ENCODE peak calls at places on chromosomes 7 and 10, in nine cellular contexts. G, P, N, Q, S, C, D, E and H are unnamed samples. For H3K36me3, the result is how much of the 10 kb centered on the place peaks cover.

GRCh38 chr10:61669849-61670248 is 7.1 kb downstream of the CABCOCO1 start:
- DNase-seq in E (no peak), D (no peak), P (no peak), G (no peak), S (no peak), N (no peak), Q (no peak), C (no peak), H (no peak)

GRCh38 chr10:77482072-77482471 is 155.5 kb downstream of the KCNMA1 start:
- DNase-seq in D (no peak), C (no peak), E (no peak), N (no peak), P (no peak), S (no peak), G (no peak), Q (no peak), H (no peak)

GRCh38 chr10:6161913-6162312 is 40.8 kb upstream of the PFKFB3 start:
- DNase-seq in C (no peak), P (no peak), D (no peak), G (no peak), Q (no peak), N (no peak), S (no peak), E (no peak), H (no peak)

GRCh38 chr10:44706745-44707144 is 204.4 kb upstream of the TMEM72 start:
- DNase-seq in P (no peak), E (no peak), N (no peak), S (no peak), D (no peak), C (no peak), Q (no peak), G (no peak), H (peak)

GRCh38 chr7:127912901-127913300 is 118.3 kb downstream of the LRRC4 start:
- DNase-seq in D (no peak), G (no peak), Q (no peak), S (no peak), P (no peak), C (no peak), E (no peak), N (no peak), H (no peak)

GRCh38 chr7:48147078-48147591 is 24.1 kb upstream of the ABCA13 start:
- DNase-seq in P (no peak), N (peak), G (no peak), D (no peak), Q (no peak), E (no peak), S (no peak), C (no peak), H (no peak)

GRCh38 chr10:100194711-100195110 is 8.9 kb upstream of the ERLIN1 start:
- DNase-seq in E (no peak), S (no peak), D (no peak), Q (no peak), P (no peak), C (no peak), G (no peak), N (no peak), H (no peak)

GRCh38 chr7:117281562-117281961 is 41.3 kb downstream of the WNT2 start:
- DNase-seq in N (no peak), E (no peak), S (no peak), P (no peak), Q (no peak), D (peak), C (no peak), G (no peak), H (no peak)

GRCh38 chr7:158314394-158314793 is 273.2 kb downstream of the PTPRN2 start:
- DNase-seq in P (no peak), G (no peak), Q (no peak), C (no peak), S (no peak), N (no peak), D (no peak), E (peak), H (no peak)

GRCh38 chr10:84537447-84537931 is 209.1 kb downstream of the CCSER2 start:
- DNase-seq in S (peak), C (peak), G (peak), P (peak), Q (peak), D (peak), N (no peak), E (no peak), H (peak)

GRCh38 chr10:10394933-10395658 is 622.6 kb upstream of the CELF2 start:
- DNase-seq in N (no peak), D (no peak), P (no peak), C (no peak), E (no peak), Q (no peak), S (no peak), G (no peak), H (no peak)

GRCh38 chr10:98560585-98560984 is 113.8 kb upstream of the HPS1 start:
- DNase-seq in S (no peak), C (no peak), N (no peak), E (no peak), Q (no peak), P (no peak), D (no peak), G (no peak), H (no peak)

GRCh38 chr7:33671521-33672262 is 233.6 kb upstream of the BMPER start:
- DNase-seq in E (no peak), P (no peak), D (no peak), S (no peak), C (no peak), G (no peak), N (no peak), Q (no peak), H (no peak)

GRCh38 chr7:106418526-106418925 is 133.7 kb upstream of the NAMPT start:
- DNase-seq in G (no peak), C (no peak), S (no peak), P (peak), Q (no peak), E (no peak), D (no peak), N (no peak), H (no peak)

GRCh38 chr7:47454066-47454950 is 127.6 kb downstream of the TNS3 start:
- DNase-seq in Q (no peak), P (no peak), E (no peak), C (no peak), G (no peak), N (no peak), S (no peak), D (peak), H (no peak)

GRCh38 chr7:148624735-148625134 is 34.2 kb downstream of the C7orf33 start:
- DNase-seq in N (no peak), Q (no peak), P (no peak), E (no peak), D (no peak), C (no peak), G (no peak), S (no peak), H (no peak)

GRCh38 chr7:2490306-2490705 is 14.1 kb upstream of the GRIFIN start:
- DNase-seq in G (no peak), D (no peak), C (no peak), Q (no peak), S (no peak), N (no peak), P (no peak), E (no peak), H (no peak)

GRCh38 chr10:76866841-76867586 is 770.6 kb downstream of the KCNMA1 start:
- DNase-seq in Q (no peak), P (no peak), D (no peak), N (no peak), S (no peak), C (no peak), G (no peak), E (no peak), H (no peak)

GRCh38 chr7:152643979-152644559 is 31.9 kb downstream of the XRCC2 start:
- DNase-seq in N (no peak), E (no peak), G (no peak), S (no peak), C (no peak), Q (no peak), D (peak), P (no peak), H (no peak)

GRCh38 chr7:117445206-117445605 is 17.9 kb upstream of the ASZ1 start:
- DNase-seq in E (no peak), S (no peak), P (peak), G (no peak), N (no peak), D (no peak), Q (no peak), C (no peak), H (no peak)

GRCh38 chr7:66330961-66331360 is 125.8 kb downstream of the TPST1 start:
- DNase-seq in P (no peak), G (peak), Q (peak), D (peak), E (peak), C (peak), S (no peak), N (no peak), H (peak)

GRCh38 chr7:157952050-157952667 is 615.4 kb downstream of the DNAJB6 start:
- DNase-seq in P (no peak), S (no peak), D (no peak), Q (no peak), C (no peak), E (no peak), G (no peak), N (no peak), H (no peak)

GRCh38 chr10:22619111-22619510 is 95.3 kb downstream of the PIP4K2A start:
- DNase-seq in C (no peak), D (no peak), P (no peak), E (no peak), S (no peak), N (no peak), G (no peak), Q (no peak), H (no peak)

GRCh38 chr10:24118246-24118645 is 90.7 kb upstream of the KIAA1217 start:
- DNase-seq in G (no peak), C (no peak), Q (no peak), N (no peak), P (no peak), D (peak), S (no peak), E (no peak), H (no peak)

GRCh38 chr7:106111671-106112117 is 418 bp downstream of the SYPL1 start:
- DNase-seq in D (peak), C (peak), N (peak), P (peak), S (peak), Q (peak), G (no peak), E (peak), H (peak)

GRCh38 chr7:119959811-119960210 is 313.2 kb upstream of the KCND2 start:
- DNase-seq in G (no peak), E (no peak), S (no peak), Q (no peak), D (no peak), P (no peak), C (no peak), N (no peak), H (no peak)

GRCh38 chr10:79061441-79062315 is 7.1 kb upstream of the ZMIZ1 start:
- DNase-seq in N (peak), D (no peak), C (peak), Q (peak), G (no peak), P (no peak), S (no peak), E (no peak), H (no peak)

GRCh38 chr7:131602994-131603372 is 46.6 kb upstream of the PODXL start:
- DNase-seq in Q (no peak), P (no peak), N (no peak), C (no peak), E (no peak), D (no peak), S (no peak), G (no peak), H (no peak)

GRCh38 chr10:24722676-24723385 is 856 bp downstream of the ARHGAP21 start:
- DNase-seq in N (peak), D (peak), G (peak), E (no peak), S (peak), P (peak), Q (peak), C (peak), H (peak)

GRCh38 chr10:48363617-48364355 is 57.3 kb downstream of the MAPK8 start:
- DNase-seq in Q (no peak), P (peak), N (no peak), G (peak), D (peak), E (no peak), C (peak), S (peak), H (peak)

GRCh38 chr10:1935912-1936311 is 198.6 kb upstream of the ADARB2 start:
- DNase-seq in Q (no peak), E (no peak), G (no peak), C (no peak), N (no peak), S (no peak), D (no peak), P (no peak), H (no peak)

GRCh38 chr7:31134246-31135188 is 82.4 kb downstream of the ADCYAP1R1 start:
- DNase-seq in G (peak), N (peak), C (peak), S (peak), E (peak), Q (peak), D (peak), P (peak), H (peak)

DNA sequence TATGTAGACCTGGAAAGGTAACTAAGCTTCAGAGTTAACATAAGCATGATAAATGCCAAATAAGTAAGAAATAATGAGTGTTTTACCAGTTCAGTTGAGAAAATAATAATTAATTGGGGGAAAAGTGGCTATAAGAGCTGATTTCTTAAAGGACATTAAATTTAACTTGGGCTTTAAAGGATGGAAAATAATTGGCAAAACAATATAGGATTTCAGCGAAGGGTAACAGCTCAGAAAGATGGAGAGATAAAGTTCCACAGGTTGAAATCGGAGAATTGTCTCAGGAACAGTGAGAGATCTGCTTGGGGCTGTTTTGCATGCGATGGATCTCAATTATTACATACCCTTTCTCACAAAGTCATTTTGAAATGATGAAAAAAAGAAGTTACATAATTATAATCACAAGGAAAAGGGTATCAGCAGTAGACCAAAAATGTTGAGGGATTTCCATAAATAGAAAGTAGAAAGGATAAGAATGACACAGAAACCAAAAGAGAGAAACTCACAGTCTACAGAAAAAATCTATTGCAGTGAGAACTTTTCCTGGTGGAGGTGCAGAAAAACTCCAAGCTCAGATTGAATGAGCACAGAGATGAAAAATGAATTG is 40.1 kb upstream of the ITGB8 start:
- DNase-seq in P (no peak), E (no peak), Q (no peak), S (no peak), D (no peak), N (no peak), C (no peak), G (no peak), H (no peak)
- H3K36me3 ChIP-seq in P (under half), E (under half), Q (under half), S (under half), D (under half), N (under half), C (under half), G (under half), H (under half)

DNA sequence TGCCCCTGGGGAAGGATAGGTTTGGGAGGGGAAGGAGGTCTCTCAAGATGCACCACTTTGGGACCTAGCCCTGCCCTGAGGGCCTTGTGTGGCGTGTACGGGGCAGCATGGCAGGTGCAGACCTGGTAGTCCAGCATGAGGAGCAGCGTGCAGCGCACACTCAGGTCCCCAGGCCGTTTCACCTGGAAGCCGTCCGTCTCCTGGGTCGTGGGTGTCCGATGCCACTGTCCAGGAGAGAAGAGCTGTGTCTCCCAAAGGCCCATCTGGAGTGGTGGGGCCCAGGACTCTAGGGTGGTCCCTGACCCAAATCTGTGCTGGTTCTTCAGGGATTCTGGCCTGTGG is 6.8 kb downstream of the SMARCD3 start:
- DNase-seq in S (no peak), N (no peak), G (no peak), E (no peak), P (no peak), Q (no peak), C (no peak), D (no peak), H (no peak)
- H3K36me3 ChIP-seq in S (under half), N (under half), G (half or more), E (half or more), P (under half), Q (half or more), C (under half), D (half or more), H (under half)

GRCh38 chr7:25862993-25863726 is 288.8 kb upstream of the NFE2L3 start:
- DNase-seq in C (no peak), P (no peak), Q (no peak), S (no peak), E (no peak), D (no peak), N (no peak), G (no peak), H (no peak)

GRCh38 chr7:25864511-25864910 is 287.5 kb upstream of the NFE2L3 start:
- DNase-seq in Q (no peak), C (no peak), G (no peak), P (no peak), S (no peak), D (no peak), E (no peak), N (no peak), H (no peak)

GRCh38 chr7:25864943-25865633 is 286.9 kb upstream of the NFE2L3 start:
- DNase-seq in G (no peak), C (no peak), D (no peak), S (no peak), E (no peak), Q (no peak), N (no peak), P (no peak), H (no peak)

GRCh38 chr7:25863727-25864116 is 288.3 kb upstream of the NFE2L3 start:
- DNase-seq in S (no peak), C (no peak), N (no peak), D (no peak), G (no peak), P (no peak), Q (no peak), E (no peak), H (no peak)

DNA sequence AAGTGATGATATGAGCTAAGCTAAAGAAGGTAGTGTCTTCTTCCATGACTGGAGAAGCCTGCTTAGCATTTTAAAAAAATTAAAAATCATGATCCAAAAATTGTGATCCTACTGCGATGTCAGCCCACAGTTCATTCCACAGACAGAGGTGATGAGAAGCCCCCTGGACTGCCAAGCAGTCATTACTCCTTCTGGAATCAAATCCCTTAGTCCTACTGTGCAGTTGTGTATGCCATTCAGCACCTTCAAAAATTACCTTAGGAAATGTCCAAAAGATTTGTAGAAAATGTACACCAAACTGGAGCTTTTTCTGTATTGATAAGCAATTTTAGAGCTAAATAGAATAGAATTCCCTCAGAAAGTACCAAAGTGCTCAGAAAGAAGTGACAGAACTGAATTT is 283.5 kb upstream of the NFE2L3 start:
- DNase-seq in D (no peak), Q (no peak), P (no peak), C (no peak), S (no peak), G (no peak), N (no peak), E (no peak), H (no peak)
- H3K36me3 ChIP-seq in D (under half), Q (under half), P (under half), C (under half), S (under half), G (under half), N (under half), E (under half), H (under half)

GRCh38 chr10:101968910-101969321 is 87.1 kb downstream of the ARMH3 start:
- DNase-seq in N (no peak), P (no peak), Q (no peak), C (no peak), E (no peak), S (no peak), D (no peak), G (no peak), H (no peak)

GRCh38 chr10:101968286-101968685 is 87.7 kb downstream of the ARMH3 start:
- DNase-seq in Q (no peak), G (no peak), P (no peak), C (no peak), S (no peak), D (no peak), E (no peak), N (no peak), H (no peak)

GRCh38 chr10:101974091-101974799 is 81.7 kb downstream of the ARMH3 start:
- DNase-seq in S (no peak), D (peak), G (no peak), C (no peak), Q (no peak), P (no peak), N (no peak), E (no peak), H (no peak)

GRCh38 chr10:101969496-101969895 is 86.5 kb downstream of the ARMH3 start:
- DNase-seq in S (no peak), Q (no peak), P (no peak), D (no peak), G (no peak), C (no peak), E (no peak), N (no peak), H (no peak)

DNA sequence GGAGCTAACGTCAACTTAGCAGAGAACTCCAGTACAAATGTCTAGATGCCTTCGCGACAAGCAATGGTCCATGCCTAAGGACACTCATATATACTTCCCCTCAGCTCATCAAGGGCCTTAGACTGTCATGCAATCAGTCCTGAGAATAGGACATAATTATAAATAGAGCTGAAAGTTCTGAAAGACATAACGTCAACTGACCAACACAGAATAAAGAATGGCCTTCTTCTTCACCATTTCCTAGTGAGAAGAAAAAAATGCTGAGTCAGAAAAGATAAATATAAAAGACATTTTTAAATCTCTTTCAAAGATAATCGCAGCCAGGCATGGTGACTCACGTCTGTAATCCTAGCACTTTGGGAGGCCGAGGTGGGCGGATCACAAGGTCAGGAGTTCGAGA is 83.2 kb downstream of the ARMH3 start:
- DNase-seq in Q (no peak), N (no peak), C (no peak), D (no peak), E (no peak), G (no peak), P (no peak), S (no peak), H (no peak)
- H3K36me3 ChIP-seq in Q (under half), N (under half), C (under half), D (under half), E (under half), G (under half), P (under half), S (under half), H (under half)

GRCh38 chr10:3118621-3119020 is 51.3 kb downstream of the PFKP start:
- DNase-seq in P (no peak), N (no peak), D (no peak), E (no peak), G (no peak), Q (no peak), C (no peak), S (no peak), H (no peak)
- H3K36me3 ChIP-seq in P (under half), N (under half), D (half or more), E (under half), G (half or more), Q (half or more), C (under half), S (half or more), H (half or more)

DNA sequence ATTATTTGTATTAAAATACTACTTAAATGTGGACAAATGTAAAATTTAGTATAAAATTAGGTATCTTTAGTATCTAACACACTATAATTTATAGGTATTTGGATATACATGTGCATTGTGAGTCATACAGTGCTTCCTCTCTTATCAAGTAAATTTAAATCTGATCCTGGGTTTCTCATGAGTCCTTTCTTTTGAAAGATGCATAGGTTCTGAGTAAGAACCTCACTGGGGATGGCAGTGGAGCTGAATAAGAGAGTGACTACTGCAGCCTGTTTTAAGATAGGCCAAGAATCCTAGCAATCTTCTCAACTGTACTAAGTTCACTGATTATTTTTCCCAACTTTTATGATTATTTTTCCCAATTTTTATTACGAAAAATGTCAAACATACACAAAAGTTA is 16.2 kb downstream of the CEP55 start:
- DNase-seq in N (no peak), P (no peak), S (no peak), C (no peak), Q (no peak), E (no peak), G (no peak), D (no peak), H (no peak)
- H3K36me3 ChIP-seq in N (under half), P (under half), S (half or more), C (under half), Q (under half), E (under half), G (under half), D (under half), H (half or more)